ENCODE peak calls at places on chromosomes 13 and 19, in four cellular contexts. K is IMR-90, Z is GM12878, L is H1. A is an unnamed sample.

GRCh38 chr13:80399340-80400163 is 58.6 kb upstream of the SPRY2 start:
- DNase-seq in K (no peak), Z (peak; percentile 17), L (no peak), A (no peak)

GRCh38 chr13:94239135-94239534 is 240.3 kb downstream of the DCT start:
- DNase-seq in K (peak; percentile 87), Z (no peak), L (no peak), A (no peak)

GRCh38 chr13:22210134-22210930 is 539.5 kb downstream of the FGF9 start:
- DNase-seq in K (no peak), Z (no peak), L (no peak), A (no peak)

GRCh38 chr13:110379905-110380341 is 72.8 kb downstream of the COL4A2 start:
- DNase-seq in K (peak; percentile 89), Z (no peak), L (no peak), A (no peak)

GRCh38 chr13:44346534-44346933 is 27.1 kb upstream of the SERP2 start:
- DNase-seq in K (no peak), Z (no peak), L (no peak), A (no peak)

GRCh38 chr13:110617326-110618072 is 2.2 kb downstream of the NAXD start:
- DNase-seq in K (peak; percentile 97), Z (no peak), L (no peak), A (no peak)

GRCh38 chr13:77698211-77699058 is 948 bp downstream of the SLAIN1 start:
- DNase-seq in K (no peak), Z (no peak), L (no peak), A (no peak)

GRCh38 chr13:83085186-83085900 is 796.9 kb downstream of the SLITRK1 start:
- DNase-seq in K (peak; percentile 69), Z (no peak), L (no peak), A (no peak)

GRCh38 chr19:31064486-31064885 is 284.8 kb downstream of the TSHZ3 start:
- DNase-seq in K (no peak), Z (no peak), L (no peak), A (no peak)

GRCh38 chr13:111329641-111330040 is 9.2 kb downstream of the TEX29 start:
- DNase-seq in K (no peak), Z (no peak), L (no peak), A (no peak)

DNA sequence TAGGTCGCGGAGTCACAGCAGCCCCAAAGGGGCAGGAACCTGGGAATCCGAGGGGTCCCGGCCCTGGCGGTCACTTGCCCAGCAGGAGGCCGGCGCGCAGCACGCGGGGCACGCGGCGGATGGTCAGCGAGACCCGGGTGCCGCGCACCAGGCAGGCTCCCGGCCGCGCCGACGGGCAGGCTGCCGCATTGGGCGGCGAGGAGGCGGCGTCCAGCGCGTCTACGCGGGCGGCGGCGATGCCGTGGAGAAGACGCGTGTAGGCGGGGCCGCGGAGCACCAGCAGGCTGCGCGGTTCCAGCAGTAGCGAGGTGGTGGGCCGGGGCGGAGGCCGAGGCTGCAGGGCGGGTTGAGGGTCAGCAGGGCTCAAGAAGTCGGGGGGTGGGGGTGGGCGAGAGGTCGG is 607 bp upstream of the SYNE4 start:
- DNase-seq in K (peak; percentile 48), Z (no peak), L (no peak), A (no peak)
- TF ChIP-seq CHD1 in K (no peak), Z (no peak), L (no peak), A (no peak)

DNA sequence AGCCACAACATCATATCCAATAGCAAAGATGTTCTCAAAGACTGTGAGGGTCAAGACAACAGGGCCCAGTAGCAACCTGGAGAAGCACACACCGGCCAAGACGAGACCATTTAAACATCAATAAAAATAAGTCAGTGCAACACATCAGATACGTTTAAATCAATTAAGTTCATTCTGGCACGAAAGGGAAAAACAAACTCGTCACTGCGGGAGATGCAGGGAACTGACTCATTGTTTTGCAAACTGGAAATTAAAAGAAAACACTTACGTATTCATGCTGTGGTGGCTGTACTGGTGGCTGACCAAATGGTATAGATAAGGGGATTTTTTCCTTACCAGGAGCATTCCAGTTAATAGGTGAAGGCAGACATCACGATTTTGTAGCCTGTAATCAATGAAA is 26.3 kb upstream of the SLC15A1 start:
- DNase-seq in K (no peak), Z (no peak), L (no peak), A (no peak)
- TF ChIP-seq CHD1 in K (no peak), Z (no peak), L (no peak), A (no peak)

GRCh38 chr19:46731007-46731501 is 14.1 kb upstream of the PRKD2 start:
- DNase-seq in K (peak; percentile 94), Z (no peak), L (no peak), A (peak; percentile 71)
- TF ChIP-seq CHD1 in K (no peak), Z (no peak), L (no peak), A (no peak)

GRCh38 chr13:37058801-37059135 is 720 bp downstream of the SUPT20H start:
- DNase-seq in K (no peak), Z (peak; percentile 7), L (no peak), A (peak; percentile 7)
- TF ChIP-seq CHD1 in K (no peak), Z (no peak), L (no peak), A (no peak)

GRCh38 chr19:29965529-29965928 is 23.5 kb downstream of the URI1 start:
- DNase-seq in K (peak; percentile 88), Z (no peak), L (no peak), A (no peak)

GRCh38 chr19:29964171-29964570 is 22.1 kb downstream of the URI1 start:
- DNase-seq in K (peak; percentile 47), Z (no peak), L (no peak), A (no peak)

GRCh38 chr19:29963576-29963975 is 21.5 kb downstream of the URI1 start:
- DNase-seq in K (no peak), Z (no peak), L (no peak), A (no peak)

GRCh38 chr19:29967623-29968022 is 25.6 kb downstream of the URI1 start:
- DNase-seq in K (peak; percentile 37), Z (no peak), L (no peak), A (no peak)

DNA sequence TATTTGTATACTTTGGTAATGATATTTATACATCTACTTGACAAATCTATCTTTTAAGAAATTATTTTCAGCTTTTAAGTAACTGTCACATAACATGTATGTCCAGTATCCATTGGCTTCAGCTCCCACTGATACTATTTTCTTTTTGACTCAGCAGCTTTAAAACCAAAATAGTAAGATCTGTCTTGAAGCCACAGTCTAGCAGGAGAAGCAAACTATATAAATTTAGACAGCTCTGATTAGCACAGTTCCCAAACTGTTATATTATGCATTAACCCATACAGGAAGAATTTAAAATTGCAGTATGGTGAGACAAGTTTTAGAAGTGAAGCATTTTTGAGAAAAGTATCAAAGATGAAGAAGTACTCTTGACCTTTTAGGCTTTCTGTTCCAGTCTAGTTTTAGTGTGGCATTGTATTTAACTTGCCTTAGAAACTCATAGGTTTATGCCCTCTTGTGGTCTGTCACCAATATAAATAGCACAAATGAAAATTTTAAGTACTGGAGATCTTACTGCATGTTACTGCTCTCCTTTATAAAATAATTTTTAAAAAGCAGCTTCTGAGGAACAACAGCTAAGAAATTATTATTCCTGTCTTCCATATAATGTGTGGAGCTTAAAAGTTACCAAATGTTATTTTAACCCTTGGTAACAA is 24.7 kb downstream of the URI1 start:
- DNase-seq in K (peak; percentile 34), Z (no peak), L (no peak), A (no peak)
- TF ChIP-seq CHD1 in K (no peak), Z (no peak), L (no peak), A (no peak)

GRCh38 chr19:49835562-49835961 is 15.4 kb upstream of the PTOV1 start:
- DNase-seq in K (no peak), Z (no peak), L (no peak), A (no peak)

GRCh38 chr19:49838816-49839588 is 12.0 kb upstream of the PTOV1 start:
- DNase-seq in K (no peak), Z (no peak), L (no peak), A (no peak)

GRCh38 chr19:49837009-49837310 is 14.0 kb upstream of the PTOV1 start:
- DNase-seq in K (no peak), Z (no peak), L (no peak), A (no peak)

GRCh38 chr19:49836176-49837008 is 14.6 kb upstream of the PTOV1 start:
- DNase-seq in K (no peak), Z (no peak), L (no peak), A (no peak)

DNA sequence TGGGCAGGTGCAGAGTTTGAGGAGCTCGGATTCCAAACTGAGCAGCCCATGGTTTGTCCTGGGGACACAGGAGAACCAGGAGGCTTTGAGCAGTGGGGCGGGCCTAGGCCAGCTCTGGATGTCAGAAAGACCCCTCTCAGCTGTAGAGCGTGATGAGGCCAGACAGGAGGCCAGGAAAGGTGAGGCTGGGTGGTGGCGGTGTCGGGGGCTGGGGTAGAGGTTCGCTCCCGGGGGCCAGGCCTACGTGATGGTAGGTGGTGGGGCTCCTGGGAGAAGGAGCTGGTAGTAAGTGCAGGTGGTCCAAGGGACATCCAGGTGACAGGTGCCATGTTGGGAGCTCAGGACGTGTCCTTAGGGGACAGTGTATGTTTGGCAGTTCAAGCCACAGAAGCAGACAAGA is 13.5 kb upstream of the PTOV1 start:
- DNase-seq in K (no peak), Z (no peak), L (no peak), A (no peak)
- TF ChIP-seq CHD1 in K (no peak), Z (no peak), L (no peak), A (no peak)

GRCh38 chr19:10816691-10817090 is 19.3 kb downstream of the TMED1 start:
- DNase-seq in K (no peak), Z (no peak), L (no peak), A (no peak)
- TF ChIP-seq CHD1 in K (no peak), Z (no peak), L (no peak), A (no peak)

GRCh38 chr19:4737955-4738580 is 14.4 kb upstream of the DPP9 start:
- DNase-seq in K (no peak), Z (no peak), L (no peak), A (no peak)

GRCh38 chr19:4742717-4743646 is 19.3 kb upstream of the DPP9 start:
- DNase-seq in K (no peak), Z (no peak), L (no peak), A (no peak)

GRCh38 chr19:4733755-4734345 is 10.2 kb upstream of the DPP9 start:
- DNase-seq in K (no peak), Z (no peak), L (no peak), A (no peak)

GRCh38 chr19:4740092-4740491 is 16.4 kb upstream of the DPP9 start:
- DNase-seq in K (no peak), Z (no peak), L (no peak), A (no peak)

GRCh38 chr19:4738734-4739133 is 15.1 kb upstream of the DPP9 start:
- DNase-seq in K (no peak), Z (no peak), L (no peak), A (no peak)
- TF ChIP-seq CHD1 in K (no peak), Z (no peak), L (no peak), A (no peak)

A was measured in K562.